ENCODE peak calls at places on chromosomes 7 and 10, in six cellular contexts. L is lung, N is foreskin fibroblast, J is cardiac fibroblast, V is fibroblast of pulmonary artery, K is OCI-LY7. M is an unnamed sample.

GRCh38 chr7:155774947-155775346 is 37.3 kb downstream of the SHH start:
- DNase-seq in L (no peak), J (no peak), N (no peak), K (no peak), V (no peak), M (no peak)

GRCh38 chr7:149882264-149883048 is 8.7 kb downstream of the ATP6V0E2 start:
- DNase-seq in L (no peak), J (peak), K (no peak), N (no peak), V (peak), M (no peak)

GRCh38 chr7:36137258-36137657 is 15.8 kb upstream of the EEPD1 start:
- DNase-seq in N (no peak), L (no peak), K (no peak), V (no peak), J (no peak), M (no peak)

GRCh38 chr10:22911889-22912762 is 15.7 kb upstream of the ARMC3 start:
- DNase-seq in V (peak), J (peak), K (no peak), L (no peak), N (peak), M (peak)

GRCh38 chr10:58632211-58632610 is 119.5 kb downstream of the BICC1 start:
- DNase-seq in J (no peak), V (no peak), N (no peak), L (no peak), K (no peak), M (no peak)

GRCh38 chr7:80097756-80098155 is 36.9 kb upstream of the GNAI1 start:
- DNase-seq in N (peak), L (no peak), J (no peak), V (no peak), K (no peak), M (peak)

GRCh38 chr7:50939026-50939425 is 156.3 kb upstream of the GRB10 start:
- DNase-seq in J (no peak), L (no peak), N (peak), K (no peak), V (no peak), M (no peak)

GRCh38 chr10:69845574-69846251 is 44.0 kb downstream of the COL13A1 start:
- DNase-seq in K (peak), N (peak), L (no peak), J (peak), V (peak), M (peak)

GRCh38 chr7:14676896-14677295 is 225.7 kb downstream of the DGKB start:
- DNase-seq in L (no peak), K (no peak), V (no peak), N (no peak), J (no peak), M (no peak)

GRCh38 chr7:34392972-34393371 is 265.0 kb upstream of the NPSR1 start:
- DNase-seq in V (no peak), N (no peak), L (no peak), K (no peak), J (no peak), M (no peak)

GRCh38 chr7:155585956-155586355 is 39.6 kb upstream of the CNPY1 start:
- DNase-seq in N (no peak), K (no peak), J (no peak), L (no peak), V (no peak), M (no peak)

GRCh38 chr10:112512294-112512693 is 65.3 kb downstream of the VTI1A start:
- DNase-seq in L (no peak), J (no peak), V (no peak), K (no peak), N (no peak), M (no peak)

GRCh38 chr7:91181949-91182348 is 82.3 kb upstream of the FZD1 start:
- DNase-seq in K (no peak), L (no peak), V (no peak), N (peak), J (no peak), M (peak)

GRCh38 chr7:130941322-130942210 is 207.6 kb upstream of the KLF14 start:
- DNase-seq in L (no peak), J (peak), V (peak), N (no peak), K (peak), M (peak)

GRCh38 chr10:37860494-37861190 is 3.2 kb upstream of the ZNF248 start:
- DNase-seq in K (no peak), L (no peak), J (peak), V (peak), N (peak), M (peak)

GRCh38 chr10:75452997-75453396 is 21.6 kb downstream of the LRMDA start:
- DNase-seq in V (no peak), K (no peak), J (no peak), N (no peak), L (no peak), M (no peak)

GRCh38 chr7:22117222-22117621 is 171.5 kb upstream of the CDCA7L start:
- DNase-seq in V (no peak), K (no peak), J (no peak), N (no peak), L (no peak), M (no peak)

GRCh38 chr7:26197153-26198115 is 3.1 kb downstream of the HNRNPA2B1 start:
- DNase-seq in V (no peak), N (no peak), K (peak), L (no peak), J (no peak), M (peak)

GRCh38 chr7:115477193-115477651 is 553.3 kb downstream of the TFEC start:
- DNase-seq in N (no peak), L (no peak), K (no peak), J (peak), V (peak), M (peak)

GRCh38 chr7:51634025-51634424 is 317.4 kb upstream of the COBL start:
- DNase-seq in N (no peak), L (no peak), V (no peak), K (no peak), J (no peak), M (no peak)

DNA sequence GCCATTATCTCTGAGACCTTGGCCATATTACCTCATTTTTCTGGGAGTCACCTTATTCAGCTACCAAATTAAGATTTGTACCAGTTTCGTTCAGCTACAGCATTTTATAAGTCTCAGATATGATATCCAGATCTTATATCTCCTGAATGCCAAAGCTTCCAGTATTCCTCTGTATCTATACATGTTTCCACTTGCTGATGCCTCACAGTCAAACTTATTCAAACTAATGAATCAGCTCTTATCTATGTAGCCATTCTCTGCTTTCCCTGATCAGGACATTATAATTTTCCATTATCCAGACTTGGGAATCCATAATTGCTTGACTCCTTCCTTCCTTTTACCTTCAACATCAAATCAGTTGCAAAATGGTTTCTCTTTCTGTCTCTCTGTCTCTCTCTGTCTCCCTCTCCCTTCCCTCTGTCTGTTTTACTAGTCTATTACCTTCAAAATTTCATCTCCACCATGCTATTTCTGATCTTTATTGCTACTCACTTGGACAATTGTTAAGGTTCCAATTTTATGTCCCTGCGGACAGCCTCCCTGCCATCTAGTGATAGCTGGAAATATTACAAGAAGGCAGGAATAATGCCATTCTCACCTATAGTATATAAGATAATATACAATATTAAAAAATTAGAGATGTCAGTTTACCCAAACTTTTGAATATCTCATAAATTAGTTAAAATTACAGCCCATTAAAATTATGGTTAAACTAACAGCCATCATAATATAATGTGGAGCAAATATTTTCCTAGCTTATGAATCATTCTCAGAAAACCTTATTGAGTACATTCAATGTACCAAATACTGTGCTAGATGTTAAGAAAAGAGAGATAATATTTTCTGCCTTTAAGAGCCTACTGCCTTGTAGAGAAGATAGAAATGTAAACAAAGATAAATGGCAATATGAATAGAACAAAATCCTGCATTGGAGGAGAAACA is 89.8 kb downstream of the PCLO start:
- DNase-seq in N (no peak), L (no peak), K (peak), J (no peak), V (no peak), M (peak)
- TF ChIP-seq CTCF in N (no peak), L (no peak), K (peak), J (no peak), V (peak), M (peak)

GRCh38 chr7:147432068-147432467 is 1158.5 kb upstream of the C7orf33 start:
- DNase-seq in L (no peak), V (peak), N (no peak), K (no peak), J (peak), M (no peak)
- TF ChIP-seq CTCF in L (no peak), V (peak), N (peak), K (peak), J (peak), M (no peak)

DNA sequence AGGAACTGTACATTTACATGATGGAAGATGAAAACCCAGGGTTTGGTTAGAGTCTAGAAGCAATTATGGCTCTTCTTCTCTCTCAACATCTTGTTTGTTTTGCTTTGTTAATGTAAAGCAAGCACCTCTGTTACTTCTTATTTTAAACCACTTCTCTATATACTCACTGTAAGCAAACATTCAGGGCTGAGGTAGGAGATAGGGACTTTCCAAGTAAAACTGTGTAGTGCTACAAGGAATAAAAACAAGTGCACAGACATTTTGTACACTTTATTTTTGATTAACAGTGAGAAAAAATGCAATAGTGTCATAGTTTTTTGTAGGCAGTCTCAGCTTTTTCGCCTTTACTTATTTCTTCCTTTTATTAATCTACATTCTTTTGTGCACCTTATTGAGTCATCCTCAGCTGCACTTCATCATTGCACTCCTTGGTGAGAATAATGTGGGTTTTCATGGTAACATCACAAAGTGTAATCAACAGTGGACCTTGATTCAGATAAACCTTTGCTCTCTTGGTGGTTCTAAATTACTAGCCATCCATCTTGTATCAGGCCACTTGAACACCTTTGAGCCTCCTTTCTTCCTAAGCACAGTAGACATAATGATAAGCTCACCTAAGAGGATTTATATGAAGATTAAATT is 52.9 kb downstream of the ELMO1 start:
- DNase-seq in K (no peak), J (no peak), N (no peak), L (no peak), V (no peak), M (no peak)
- TF ChIP-seq CTCF in K (no peak), J (no peak), N (no peak), L (no peak), V (no peak), M (no peak)

GRCh38 chr7:76393116-76394031 is 16.1 kb downstream of the SSC4D start:
- DNase-seq in K (peak), N (peak), V (peak), L (peak), J (peak), M (peak)
- TF ChIP-seq CTCF in K (no peak), N (no peak), V (no peak), L (no peak), J (no peak), M (no peak)

M was measured in epithelial cell of esophagus.